ENCODE peak calls at places on chromosomes 6 and 20, in six cellular contexts. N is NCI-H748 treated with DMSO at 0.1 percent for 48 hours, I is AG04450, A is AG09319, V is H9, X is non-pigmented ciliary epithelial cell. J is an unnamed sample.

GRCh38 chr20:51402201-51402600 is 140.3 kb downstream of the NFATC2 start:
- DNase-seq in A (peak), V (no peak), N (no peak), I (peak), X (no peak), J (no peak)

GRCh38 chr6:168427184-168427583 is 13.8 kb upstream of the SMOC2 start:
- DNase-seq in V (no peak), A (no peak), I (no peak), N (no peak), X (no peak), J (no peak)

GRCh38 chr6:86152546-86152945 is 509.9 kb upstream of the SYNCRIP start:
- DNase-seq in I (no peak), N (no peak), V (no peak), X (no peak), A (no peak), J (no peak)

GRCh38 chr6:3231213-3232016 is 4.0 kb upstream of the TUBB2B start:
- DNase-seq in V (peak), A (peak), N (peak), X (no peak), I (peak), J (no peak)

GRCh38 chr6:168216741-168217140 is 102.8 kb downstream of the DACT2 start:
- DNase-seq in A (no peak), V (no peak), I (no peak), X (no peak), N (no peak), J (no peak)

GRCh38 chr6:79694623-79695311 is 63.6 kb downstream of the SH3BGRL2 start:
- DNase-seq in V (no peak), X (no peak), I (no peak), N (no peak), A (no peak), J (no peak)

GRCh38 chr6:2020909-2021308 is 224.5 kb downstream of the GMDS start:
- DNase-seq in V (no peak), I (no peak), X (no peak), A (peak), N (peak), J (peak)

GRCh38 chr20:24160563-24161355 is 172.2 kb upstream of the GGTLC1 start:
- DNase-seq in V (peak), N (peak), A (peak), X (peak), I (peak), J (no peak)

GRCh38 chr20:1761116-1761515 is 103.5 kb upstream of the SIRPG start:
- DNase-seq in I (peak), N (no peak), V (no peak), X (peak), A (peak), J (peak)

J was measured in HS-5.